ENCODE peak calls at places on chromosome 5, in eight cellular contexts. Z is AG10803; D is heart right ventricle; T is CD8-positive, alpha-beta T cell; L is AG04450; C is GM12878; M is transverse colon; I is uterus. G is an unnamed sample.

GRCh38 chr5:137718611-137719010 is 17.3 kb downstream of the KLHL3 start:
- DNase-seq in C (no peak), L (no peak), M (no peak), I (no peak), Z (no peak), D (no peak), T (no peak), G (no peak)

GRCh38 chr5:159120446-159120845 is 20.7 kb upstream of the EBF1 start:
- DNase-seq in C (no peak), Z (no peak), I (no peak), L (no peak), T (no peak), M (no peak), D (no peak), G (no peak)

GRCh38 chr5:10600629-10601245 is 36.9 kb downstream of the ANKRD33B start:
- DNase-seq in D (no peak), I (no peak), M (no peak), T (no peak), C (no peak), Z (no peak), L (no peak), G (no peak)

GRCh38 chr5:137071526-137071925 is 427.6 kb downstream of the SPOCK1 start:
- DNase-seq in L (no peak), D (no peak), Z (no peak), M (no peak), I (no peak), T (no peak), C (no peak), G (no peak)

GRCh38 chr5:126927424-126927823 is 102.9 kb downstream of the MARCHF3 start:
- DNase-seq in I (no peak), C (no peak), L (no peak), D (no peak), T (no peak), M (no peak), Z (no peak), G (no peak)

GRCh38 chr5:77859306-77859705 is 83.2 kb upstream of the TBCA start:
- DNase-seq in Z (peak; percentile 35), L (no peak), C (no peak), D (no peak), T (no peak), I (no peak), M (no peak), G (no peak)

GRCh38 chr5:61167382-61167781 is 5.1 kb upstream of the SMIM15 start:
- DNase-seq in D (no peak), T (no peak), I (no peak), C (no peak), M (peak; percentile 28), L (no peak), Z (peak; percentile 55), G (peak; percentile 70)

GRCh38 chr5:143143973-143144372 is 259.5 kb downstream of the NR3C1 start:
- DNase-seq in T (no peak), M (no peak), I (no peak), L (no peak), Z (no peak), D (no peak), C (no peak), G (peak; percentile 56)

GRCh38 chr5:96377167-96377566 is 55.9 kb downstream of the PCSK1 start:
- DNase-seq in T (no peak), I (no peak), L (no peak), M (no peak), C (no peak), Z (peak; percentile 11), D (no peak), G (peak; percentile 4)

GRCh38 chr5:1173485-1174070 is 27.8 kb upstream of the SLC6A19 start:
- DNase-seq in C (no peak), L (no peak), Z (no peak), T (no peak), D (no peak), M (no peak), I (no peak), G (no peak)

GRCh38 chr5:1172670-1173404 is 28.6 kb upstream of the SLC6A19 start:
- DNase-seq in D (no peak), M (no peak), Z (no peak), C (no peak), I (no peak), L (no peak), T (no peak), G (no peak)

GRCh38 chr5:1175801-1176472 is 25.5 kb upstream of the SLC6A19 start:
- DNase-seq in T (no peak), C (no peak), Z (no peak), I (no peak), L (no peak), D (no peak), M (no peak), G (no peak)

GRCh38 chr5:1175015-1175414 is 26.4 kb upstream of the SLC6A19 start:
- DNase-seq in M (no peak), L (no peak), D (no peak), Z (no peak), C (no peak), T (no peak), I (no peak), G (no peak)

GRCh38 chr5:1174122-1174936 is 27.1 kb upstream of the SLC6A19 start:
- DNase-seq in T (peak; percentile 29), M (peak; percentile 70), C (no peak), L (no peak), I (peak; percentile 34), Z (peak; percentile 68), D (peak; percentile 68), G (peak; percentile 82)
- TF ChIP-seq CTCF in T (peak; percentile 55), M (peak; percentile 77), C (peak; percentile 69), L (peak; percentile 49), I (peak; percentile 42), Z (peak; percentile 74), D (peak; percentile 85), G (peak; percentile 77)

DNA sequence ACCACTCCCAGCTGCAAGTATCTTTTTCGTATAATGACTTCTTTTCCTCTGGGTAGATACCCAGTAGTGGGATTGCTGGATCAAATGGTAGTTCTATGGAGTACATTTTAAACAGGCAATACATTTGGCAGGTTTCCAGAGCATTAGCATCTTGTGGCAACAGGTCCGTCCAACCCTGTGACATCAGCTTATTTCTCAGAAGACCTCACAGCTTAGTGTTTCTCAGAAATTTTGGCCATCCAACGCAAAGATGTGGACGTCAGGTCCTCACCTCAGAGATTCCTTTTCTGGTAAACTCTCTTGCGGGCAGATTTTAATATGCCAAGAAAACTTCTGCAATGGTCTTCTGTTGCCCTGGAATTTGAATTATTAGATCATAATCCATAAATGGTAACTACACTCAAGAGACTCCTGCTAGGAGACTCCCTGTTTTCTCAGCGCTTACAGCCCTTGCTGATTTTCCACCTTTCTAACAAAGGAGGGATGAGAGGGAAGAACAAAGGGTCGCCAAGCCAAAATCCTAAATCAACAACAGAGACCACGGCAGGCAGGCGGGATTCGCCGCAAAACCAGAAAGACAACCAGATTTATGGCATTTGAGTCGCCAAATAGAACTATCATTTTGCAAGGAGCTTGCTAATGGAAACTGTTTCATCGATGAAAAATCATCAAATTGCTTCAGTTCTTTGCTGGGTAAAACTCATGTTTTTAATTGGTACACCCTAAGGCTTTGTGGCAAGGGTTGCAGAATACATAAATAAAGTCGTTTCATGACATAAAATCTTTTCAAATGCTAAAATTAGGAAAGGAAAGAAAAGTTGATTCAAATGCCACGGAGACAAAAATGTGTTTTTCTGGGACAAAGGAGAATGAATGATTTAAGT is 34.1 kb upstream of the PLPP1 start:
- DNase-seq in Z (peak; percentile 85), D (no peak), C (no peak), T (no peak), L (no peak), I (no peak), M (no peak), G (peak; percentile 61)
- H3K4me3 ChIP-seq in Z (peak overlapping the region; percentile 2), D (no peak overlapping the region), C (no peak overlapping the region), T (no peak overlapping the region), L (no peak overlapping the region), I (peak overlapping the region; percentile 13), M (no peak overlapping the region), G (no peak overlapping the region)

GRCh38 chr5:141762790-141763368 is 80.8 kb upstream of the ARAP3 start:
- DNase-seq in M (no peak), D (no peak), I (no peak), C (no peak), L (no peak), T (no peak), Z (no peak), G (no peak)
- TF ChIP-seq CTCF in M (no peak), D (no peak), I (no peak), C (peak; percentile 29), L (no peak), T (no peak), Z (no peak), G (no peak)

GRCh38 chr5:140401362-140402257 is at the start of gene ANKHD1:
- DNase-seq in I (peak; percentile 99), D (peak; percentile 98), M (peak; percentile 98), C (peak; percentile 100), L (peak; percentile 100), Z (peak; percentile 100), T (peak; percentile 99), G (peak; percentile 100)

GRCh38 chr5:140400730-140401361 is 787 bp upstream of the ANKHD1 start:
- DNase-seq in Z (peak; percentile 96), D (peak; percentile 85), M (peak; percentile 93), T (peak; percentile 91), L (peak; percentile 91), C (peak; percentile 95), I (peak; percentile 91), G (peak; percentile 98)

GRCh38 chr5:140398379-140398811 is 3.2 kb upstream of the ANKHD1 start:
- DNase-seq in I (no peak), L (no peak), D (no peak), Z (peak; percentile 54), C (no peak), T (no peak), M (no peak), G (no peak)

GRCh38 chr5:140403613-140404012 is 2.0 kb downstream of the ANKHD1 start:
- DNase-seq in I (no peak), T (no peak), L (no peak), C (no peak), D (no peak), M (no peak), Z (no peak), G (no peak)

GRCh38 chr5:140402258-140403074 is 833 bp downstream of the ANKHD1 start:
- DNase-seq in L (no peak), D (peak; percentile 30), I (no peak), C (peak; percentile 27), T (peak; percentile 57), Z (peak; percentile 34), M (peak; percentile 36), G (peak; percentile 27)
- H3K4me3 ChIP-seq in L (peak overlapping the region; percentile 93), D (peak overlapping the region; percentile 76), I (peak overlapping the region; percentile 74), C (peak overlapping the region; percentile 85), T (peak overlapping the region; percentile 83), Z (peak overlapping the region; percentile 95), M (peak overlapping the region; percentile 88), G (peak overlapping the region; percentile 95)

GRCh38 chr5:74903165-74903787 is 37.1 kb upstream of the FAM169A start:
- DNase-seq in I (no peak), C (no peak), D (peak; percentile 13), M (peak; percentile 71), Z (no peak), L (no peak), T (no peak), G (no peak)
- TF ChIP-seq CTCF in I (no peak), C (peak; percentile 52), D (peak; percentile 49), M (peak; percentile 83), Z (peak; percentile 33), L (peak; percentile 24), T (no peak), G (peak; percentile 26)